ENCODE peak calls at places on chromosomes 4 and X, in ten cellular contexts. L is KG1; Y is posterior cingulate gyrus; D is left kidney; M is heart left ventricle; J is left colon; W is stimulated activated CD8-positive, alpha-beta memory T cell treated with anti-CD3 and anti-CD28 coated beads, Interleukin-15, amount 100 ng/mL, for 4 hours; S is Right ventricle myocardium superior; F is CD8-positive, alpha-beta T cell; O is lower leg skin. C is an unnamed sample.

GRCh38 chrX:68699960-68700746 is 52.7 kb downstream of the STARD8 start:
- DNase-seq in L (no peak), Y (peak; percentile 28), D (no peak), M (no peak), J (no peak), W (no peak), S (no peak), F (no peak), O (no peak), C (peak; percentile 25)

GRCh38 chr4:36386691-36387090 is 105.3 kb downstream of the DTHD1 start:
- DNase-seq in L (no peak), Y (no peak), D (peak; percentile 21), M (no peak), J (no peak), W (no peak), S (no peak), F (no peak), O (no peak), C (no peak)

GRCh38 chrX:149699761-149700160 is 12.1 kb upstream of the MAGEA11 start:
- DNase-seq in L (peak; percentile 3), Y (no peak), D (no peak), M (no peak), J (no peak), W (no peak), S (no peak), F (no peak), O (no peak), C (no peak)

GRCh38 chr4:61427818-61428495 is 227.8 kb downstream of the ADGRL3 start:
- DNase-seq in L (no peak), Y (peak; percentile 51), D (no peak), M (no peak), J (no peak), W (no peak), S (no peak), F (no peak), O (no peak), C (no peak)

GRCh38 chr4:52250124-52250523 is 199.0 kb downstream of the SPATA18 start:
- DNase-seq in L (no peak), Y (no peak), D (peak; percentile 61), M (no peak), J (no peak), W (no peak), S (peak; percentile 52), F (no peak), O (no peak), C (peak; percentile 46)

GRCh38 chrX:40154853-40155616 is 57.3 kb upstream of the BCOR start:
- DNase-seq in L (no peak), Y (peak; percentile 88), D (peak; percentile 84), M (peak; percentile 71), J (no peak), W (no peak), S (peak; percentile 82), F (no peak), O (no peak), C (peak; percentile 69)

GRCh38 chrX:13220916-13221315 is 98.9 kb downstream of the ATXN3L start:
- DNase-seq in L (no peak), Y (no peak), D (no peak), M (no peak), J (no peak), W (no peak), S (no peak), F (no peak), O (no peak), C (no peak)

GRCh38 chr4:15754323-15754722 is 23.8 kb upstream of the CD38 start:
- DNase-seq in L (no peak), Y (no peak), D (no peak), M (no peak), J (no peak), W (peak; percentile 24), S (no peak), F (no peak), O (no peak), C (no peak)

GRCh38 chrX:19683817-19684216 is 168.5 kb upstream of the MAP3K15 start:
- DNase-seq in L (no peak), Y (no peak), D (no peak), M (no peak), J (no peak), W (no peak), S (no peak), F (no peak), O (no peak), C (no peak)

GRCh38 chrX:34873500-34874225 is 68.9 kb upstream of the FAM47B start:
- DNase-seq in L (no peak), Y (no peak), D (no peak), M (no peak), J (no peak), W (no peak), S (no peak), F (no peak), O (no peak), C (no peak)

GRCh38 chr4:95539056-95539455 is 9.7 kb downstream of the UNC5C start:
- DNase-seq in L (no peak), Y (no peak), D (no peak), M (no peak), J (no peak), W (no peak), S (no peak), F (no peak), O (no peak), C (no peak)

GRCh38 chr4:128285085-128286023 is 2.3 kb downstream of the PGRMC2 start:
- DNase-seq in L (no peak), Y (no peak), D (no peak), M (no peak), J (no peak), W (no peak), S (no peak), F (no peak), O (no peak), C (no peak)

C was measured in body of pancreas.